ENCODE peak calls at places on chromosome 6, in nine cellular contexts. G is hepatocyte, C is GM23338, Q is MM.1S, J is OCI-LY7, U is neural progenitor cell, R is GM23248, V is PC-3, T is SK-N-SH. F is an unnamed sample.

GRCh38 chr6:67966830-67967229 is 668.3 kb upstream of the ADGRB3 start:
- DNase-seq in C (no peak), Q (no peak), R (no peak), U (no peak), T (no peak), J (no peak), G (no peak), V (no peak), F (no peak)

GRCh38 chr6:15491986-15492269 is 170.9 kb downstream of the DTNBP1 start:
- DNase-seq in G (no peak), J (no peak), T (no peak), C (no peak), Q (no peak), V (no peak), R (no peak), U (no peak), F (no peak)

GRCh38 chr6:65776332-65776731 is 69.3 kb upstream of the EYS start:
- DNase-seq in T (no peak), V (peak), Q (no peak), C (peak), J (no peak), U (peak), G (peak), R (no peak), F (no peak)

GRCh38 chr6:45031601-45032000 is 296.5 kb upstream of the RUNX2 start:
- DNase-seq in Q (no peak), T (no peak), U (no peak), R (no peak), C (no peak), G (no peak), V (no peak), J (no peak), F (no peak)

GRCh38 chr6:92271101-92271500 is 1148.3 kb downstream of the EPHA7 start:
- DNase-seq in C (no peak), R (no peak), V (no peak), U (no peak), T (no peak), J (no peak), G (no peak), Q (no peak), F (no peak)

GRCh38 chr6:11536795-11537194 is 754 bp upstream of the TMEM170B start:
- DNase-seq in Q (peak), C (peak), G (peak), R (peak), J (peak), U (peak), V (no peak), T (peak), F (no peak)

GRCh38 chr6:85394853-85395538 is 54.9 kb upstream of the NT5E start:
- DNase-seq in Q (no peak), R (no peak), V (no peak), U (no peak), T (no peak), C (no peak), J (no peak), G (no peak), F (no peak)

GRCh38 chr6:36626636-36627035 is 32.5 kb downstream of the SRSF3 start:
- DNase-seq in T (no peak), J (no peak), G (no peak), C (no peak), R (no peak), V (no peak), U (no peak), Q (no peak), F (no peak)

GRCh38 chr6:35634316-35634715 is 54.4 kb downstream of the FKBP5 start:
- DNase-seq in R (peak), C (no peak), G (no peak), J (no peak), Q (no peak), U (no peak), V (no peak), T (no peak), F (no peak)

GRCh38 chr6:168353041-168353440 is 33.5 kb upstream of the DACT2 start:
- DNase-seq in V (no peak), Q (no peak), J (no peak), R (no peak), C (no peak), G (no peak), T (no peak), U (no peak), F (no peak)

GRCh38 chr6:142822882-142823578 is 121.9 kb downstream of the HIVEP2 start:
- DNase-seq in C (peak), G (no peak), Q (no peak), J (no peak), R (no peak), V (no peak), U (peak), T (peak), F (no peak)

GRCh38 chr6:167685654-167686053 is 141.1 kb upstream of the AFDN start:
- DNase-seq in V (no peak), T (no peak), Q (no peak), U (no peak), J (no peak), C (no peak), G (no peak), R (no peak), F (no peak)

GRCh38 chr6:97524846-97525245 is 241.8 kb upstream of the MMS22L start:
- DNase-seq in R (peak), Q (no peak), U (peak), G (no peak), C (peak), T (no peak), J (no peak), V (peak), F (no peak)
- TF ChIP-seq EZH2phosphoT487 in R (no peak), Q (no peak), U (no peak), G (no peak), C (no peak), T (no peak), J (no peak), V (no peak), F (no peak)

DNA sequence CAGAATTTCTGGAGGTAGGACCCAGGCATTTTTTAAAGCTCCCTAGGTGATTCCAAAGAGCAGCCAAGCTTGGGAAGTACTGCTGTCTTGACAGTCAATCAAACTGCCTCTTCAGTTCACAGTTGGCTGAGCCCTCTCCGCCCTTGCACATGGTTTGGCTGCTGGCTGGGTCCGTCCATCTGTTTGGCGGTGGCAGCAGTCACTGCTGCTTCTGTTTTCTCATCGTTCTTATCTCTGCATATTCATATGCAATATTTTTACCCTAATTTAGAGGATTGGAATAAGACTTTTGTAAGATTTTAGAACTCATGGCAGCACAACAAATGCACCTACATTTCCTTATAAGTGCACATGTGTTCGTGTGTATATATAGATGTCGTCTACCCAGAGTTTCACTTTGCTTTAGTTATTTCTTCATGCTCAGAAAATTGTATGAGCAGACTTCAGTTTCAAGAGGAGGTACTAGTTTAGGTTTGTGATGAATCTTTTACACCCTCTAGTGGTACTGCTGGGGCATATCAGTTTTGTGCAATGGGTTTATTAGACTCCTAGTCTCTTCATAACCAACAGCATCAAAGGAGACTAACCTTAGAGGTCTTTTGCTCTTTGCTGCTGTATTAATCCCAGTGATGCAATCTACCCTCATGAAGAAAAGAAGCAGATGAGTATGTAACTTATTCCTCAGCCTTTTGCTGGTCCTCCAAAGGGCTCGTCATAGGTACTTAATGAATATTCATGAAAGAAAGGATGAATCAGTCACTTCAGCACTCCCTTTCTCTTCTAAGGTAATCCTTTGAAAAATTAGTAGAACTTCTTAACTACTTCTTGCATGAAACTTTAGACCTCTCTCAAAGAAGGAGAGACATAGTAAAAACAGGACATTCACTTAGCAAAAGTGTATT is 44.3 kb downstream of the KHDC1L start:
- DNase-seq in T (peak), Q (peak), C (peak), G (peak), U (peak), R (peak), V (peak), J (peak), F (peak)
- H3K4me2 ChIP-seq in T (peak), Q (peak), C (no peak), G (peak), U (no peak), R (peak), V (peak), J (peak), F (peak)

GRCh38 chr6:108068618-108069017 is 5.9 kb downstream of the OSTM1 start:
- DNase-seq in J (no peak), U (no peak), Q (no peak), R (no peak), T (no peak), G (no peak), C (no peak), V (no peak), F (no peak)
- TF ChIP-seq EZH2phosphoT487 in J (no peak), U (no peak), Q (no peak), R (no peak), T (no peak), G (no peak), C (no peak), V (no peak), F (no peak)

GRCh38 chr6:26271640-26272090 is 93.3 kb upstream of the BTN3A2 start:
- DNase-seq in V (no peak), J (no peak), G (no peak), R (no peak), C (no peak), T (no peak), U (no peak), Q (no peak), F (no peak)

GRCh38 chr6:26268659-26269402 is 96.2 kb upstream of the BTN3A2 start:
- DNase-seq in U (peak), V (peak), Q (no peak), C (peak), T (no peak), J (peak), G (peak), R (peak), F (no peak)

GRCh38 chr6:26269406-26270120 is 95.4 kb upstream of the BTN3A2 start:
- DNase-seq in Q (peak), J (peak), G (no peak), C (no peak), T (no peak), V (no peak), U (no peak), R (no peak), F (no peak)

GRCh38 chr6:26270903-26271639 is 93.9 kb upstream of the BTN3A2 start:
- DNase-seq in G (peak), V (no peak), Q (peak), C (peak), T (peak), J (peak), U (peak), R (peak), F (no peak)

GRCh38 chr6:26270121-26270861 is 94.7 kb upstream of the BTN3A2 start:
- DNase-seq in C (peak), R (no peak), V (no peak), G (no peak), Q (peak), J (peak), U (peak), T (no peak), F (no peak)
- H3K4me2 ChIP-seq in C (peak), R (peak), V (no peak), G (peak), Q (peak), J (peak), U (peak), T (peak), F (no peak)

GRCh38 chr6:156848533-156848932 is 71.4 kb downstream of the ARID1B start:
- DNase-seq in J (no peak), C (no peak), G (peak), Q (no peak), V (no peak), T (peak), U (peak), R (no peak), F (no peak)
- TF ChIP-seq EZH2phosphoT487 in J (no peak), C (no peak), G (no peak), Q (no peak), V (no peak), T (no peak), U (no peak), R (no peak), F (no peak)

DNA sequence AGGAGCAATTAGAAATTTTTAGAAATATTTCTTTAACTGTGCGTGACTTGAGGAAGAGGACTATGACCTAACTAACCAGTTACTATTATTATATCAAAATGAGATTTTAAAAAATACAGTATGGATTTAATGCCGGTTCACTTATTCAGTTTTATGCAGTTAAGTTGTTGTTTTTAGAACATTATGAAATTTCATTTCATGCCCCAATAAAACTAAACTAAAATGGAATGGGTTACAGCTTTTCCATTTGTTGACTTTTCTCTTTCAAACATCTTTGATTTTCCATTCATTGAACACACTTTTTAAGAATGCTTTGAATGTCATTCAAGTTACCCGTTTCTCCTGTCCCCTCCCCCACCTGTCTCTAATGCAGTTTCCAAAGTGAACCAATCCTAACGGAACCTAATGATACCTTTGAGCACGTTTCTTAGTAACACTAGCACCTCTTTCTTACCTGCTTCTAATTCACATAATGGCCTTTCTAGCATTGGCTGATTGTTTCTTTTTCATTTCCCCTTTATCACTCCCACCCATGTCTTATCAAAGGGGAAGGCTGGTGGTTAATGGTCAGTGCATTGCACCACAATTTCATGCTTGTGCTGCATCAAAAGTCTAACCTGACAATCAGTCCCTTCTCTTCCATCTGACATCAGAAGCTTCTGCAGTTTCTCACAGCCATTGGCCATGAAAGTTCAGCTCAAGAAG is 262.2 kb upstream of the TAB2 start:
- DNase-seq in C (no peak), U (no peak), G (no peak), Q (no peak), J (no peak), T (no peak), R (no peak), V (no peak), F (no peak)
- H3K4me2 ChIP-seq in C (no peak), U (no peak), G (no peak), Q (no peak), J (no peak), T (no peak), R (no peak), V (no peak), F (no peak)

DNA sequence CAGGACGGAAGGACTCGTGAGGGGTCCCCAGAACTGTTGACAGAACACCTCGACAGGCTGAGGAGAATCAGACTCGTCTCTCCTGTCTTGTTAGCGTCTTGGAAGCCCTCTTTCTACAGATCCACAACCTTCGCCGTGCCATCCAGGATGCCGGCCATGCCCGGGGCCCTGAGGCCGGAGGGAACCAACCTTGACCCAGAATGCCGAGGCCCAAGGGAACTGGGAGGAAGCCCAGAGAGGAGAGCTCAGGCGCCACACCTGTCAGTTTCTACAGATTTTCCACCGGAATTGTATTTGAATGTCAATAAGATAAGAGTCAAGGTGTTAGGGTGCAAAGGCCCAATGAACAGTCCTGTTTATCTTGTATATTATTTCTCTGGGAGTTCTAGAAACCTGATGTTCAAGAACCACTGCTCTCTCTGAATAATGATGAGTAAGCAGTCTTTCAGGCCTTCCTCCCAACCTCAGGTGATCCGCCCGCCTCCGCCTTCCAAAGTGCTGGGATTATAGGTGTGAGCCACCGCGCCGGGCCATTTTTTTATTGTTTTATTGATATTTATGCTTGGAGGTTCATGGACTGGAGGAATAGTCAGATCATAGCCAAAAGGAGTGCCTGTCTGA is 804 bp upstream of the ME1 start:
- DNase-seq in C (peak), Q (no peak), T (no peak), V (peak), J (no peak), G (peak), R (no peak), U (no peak), F (peak)
- TF ChIP-seq EZH2phosphoT487 in C (no peak), Q (no peak), T (no peak), V (no peak), J (no peak), G (no peak), R (no peak), U (no peak), F (no peak)

DNA sequence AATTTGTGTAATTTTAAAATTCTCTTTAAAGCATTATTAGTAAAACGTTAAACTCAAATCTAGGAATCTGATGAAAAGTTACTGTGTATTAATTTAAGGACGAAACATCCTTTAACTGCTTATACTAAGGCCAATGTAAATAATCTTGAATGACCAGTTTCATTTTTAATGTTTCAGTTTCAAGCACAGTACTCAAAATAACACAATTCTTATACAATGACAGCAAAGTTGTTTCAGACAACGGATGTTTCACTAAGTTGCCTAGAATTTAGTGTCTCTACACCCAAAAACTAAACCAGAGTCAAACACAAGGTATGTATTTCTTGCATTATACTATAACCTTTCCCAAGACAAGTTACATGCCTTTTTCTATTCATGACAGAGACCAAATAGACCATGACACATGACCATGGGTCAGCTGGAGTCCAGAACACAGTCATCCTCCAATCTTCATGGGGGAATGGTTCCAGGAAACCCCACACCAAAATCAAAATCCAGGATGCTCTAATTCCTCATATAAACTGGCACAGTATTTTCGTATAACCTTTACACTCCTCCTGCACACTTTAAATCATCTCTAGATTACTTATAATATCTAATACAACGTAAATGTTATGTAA is 7.7 kb downstream of the PHIP start:
- DNase-seq in T (no peak), Q (peak), U (no peak), G (no peak), R (peak), C (no peak), J (no peak), V (no peak), F (no peak)
- H3K4me2 ChIP-seq in T (no peak), Q (peak), U (no peak), G (no peak), R (no peak), C (no peak), J (peak), V (no peak), F (no peak)

F was measured in HCT116.